ENCODE peak calls at places on chromosomes 4 and X, in ten cellular contexts. U is OCI-LY7, O is lung, G is right atrium auricular region, W is left lung, M is tibial nerve, D is heart left ventricle, N is testis, Y is body of pancreas, A is heart right ventricle. Z is an unnamed sample. For H3K9me3, the result is how much of the 10 kb centered on the place peaks cover.

GRCh38 chr4:137300776-137301175 is 231.5 kb downstream of the PCDH18 start:
- DNase-seq in D (no peak), G (no peak), W (no peak), O (no peak), N (no peak), U (no peak), M (no peak), Y (no peak), A (no peak), Z (no peak)

GRCh38 chr4:118955515-118955914 is 66.9 kb downstream of the SYNPO2 start:
- DNase-seq in W (no peak), D (no peak), M (no peak), A (no peak), G (no peak), Y (no peak), U (no peak), O (no peak), N (no peak), Z (no peak)

GRCh38 chr4:99855677-99856076 is 38.5 kb downstream of the LAMTOR3 start:
- DNase-seq in A (no peak), Y (no peak), G (no peak), W (no peak), D (no peak), O (no peak), N (no peak), U (peak), M (no peak), Z (no peak)

GRCh38 chr4:8606476-8606875 is 13.9 kb downstream of the CPZ start:
- DNase-seq in Y (no peak), G (no peak), D (no peak), A (no peak), W (no peak), M (no peak), O (no peak), N (no peak), U (no peak), Z (no peak)

GRCh38 chrX:69153060-69153730 is 12.1 kb downstream of the PJA1 start:
- DNase-seq in N (peak), U (no peak), W (no peak), M (peak), A (no peak), Y (no peak), D (no peak), O (no peak), G (no peak), Z (no peak)

GRCh38 chr4:1870328-1870577 is 940 bp upstream of the NSD2 start:
- DNase-seq in Y (peak), A (peak), G (peak), M (peak), O (peak), U (peak), D (peak), W (peak), N (peak), Z (peak)

GRCh38 chr4:145155268-145155870 is 25.0 kb downstream of the OTUD4 start:
- DNase-seq in O (no peak), Y (no peak), D (no peak), N (no peak), A (no peak), U (no peak), W (no peak), M (no peak), G (no peak), Z (no peak)

GRCh38 chrX:101764538-101764937 is 104.9 kb upstream of the ARMCX2 start:
- DNase-seq in G (no peak), M (no peak), A (no peak), O (no peak), Y (no peak), N (no peak), D (no peak), U (no peak), W (no peak), Z (no peak)

GRCh38 chr4:52861879-52862604 is at the start of gene RASL11B:
- DNase-seq in D (peak), N (peak), A (peak), G (peak), M (peak), Y (peak), O (peak), U (no peak), W (peak), Z (peak)

GRCh38 chrX:125407314-125407713 is 87.6 kb downstream of the TEX13C start:
- DNase-seq in N (no peak), A (no peak), W (no peak), G (no peak), O (no peak), U (no peak), D (no peak), Y (no peak), M (no peak), Z (no peak)

GRCh38 chr4:177441061-177441802 is 1.0 kb downstream of the AGA start:
- DNase-seq in D (no peak), G (no peak), N (no peak), W (no peak), U (peak), A (no peak), O (no peak), M (no peak), Y (no peak), Z (no peak)
- TF ChIP-seq CTCF in D (no peak), G (no peak), N (no peak), W (no peak), U (peak), A (no peak), O (no peak), M (no peak), Y (no peak), Z (no peak)

GRCh38 chr4:14644568-14645282 is 357.6 kb upstream of the CPEB2 start:
- DNase-seq in M (no peak), O (no peak), W (no peak), N (no peak), G (no peak), A (no peak), U (no peak), D (no peak), Y (peak), Z (no peak)
- H3K9me3 ChIP-seq in M (under half), O (under half), W (under half), N (under half), G (under half), A (under half), U (under half), D (under half), Y (under half), Z (under half)

GRCh38 chr4:24915121-24915922 is 2.5 kb upstream of the CCDC149 start:
- DNase-seq in U (no peak), M (no peak), G (no peak), D (no peak), O (no peak), Y (peak), N (peak), W (no peak), A (no peak), Z (no peak)
- TF ChIP-seq CTCF in U (no peak), M (no peak), G (no peak), D (no peak), O (no peak), Y (no peak), N (no peak), W (no peak), A (no peak), Z (peak)

DNA sequence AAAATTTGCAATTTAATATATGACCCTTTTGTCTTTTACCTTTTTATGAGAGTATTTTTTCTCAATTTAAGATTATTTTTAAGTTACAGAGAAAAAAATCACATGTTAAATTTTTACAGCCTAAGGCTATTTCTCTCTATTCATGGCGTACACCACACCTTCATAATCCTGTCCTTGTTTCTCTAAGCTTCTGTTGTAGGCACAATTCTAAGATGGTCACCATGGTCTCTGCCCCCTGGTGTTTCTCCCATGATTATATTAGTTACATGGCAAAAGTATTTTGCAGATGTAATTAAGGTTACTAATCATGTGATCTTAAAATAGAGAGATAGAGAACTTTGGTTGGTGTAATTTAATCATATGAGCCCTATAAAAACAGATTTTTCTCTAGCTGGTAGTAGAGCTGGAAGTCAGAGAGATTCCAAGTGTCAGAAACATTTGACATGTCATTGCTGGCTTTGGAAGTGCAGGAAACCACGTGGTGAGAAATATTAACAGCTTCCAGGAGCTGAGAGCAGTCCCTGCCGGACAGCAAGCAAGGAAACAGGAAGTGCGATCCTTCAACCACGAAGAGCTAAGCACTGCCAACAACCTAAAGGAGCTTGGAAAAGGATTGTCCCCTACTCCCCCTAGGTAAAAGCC is 89.8 kb downstream of the EIF4E start:
- DNase-seq in W (no peak), U (no peak), A (peak), D (peak), M (no peak), N (no peak), O (no peak), G (no peak), Y (no peak), Z (no peak)
- H3K9me3 ChIP-seq in W (under half), U (under half), A (under half), D (under half), M (under half), N (under half), O (under half), G (under half), Y (under half), Z (under half)

DNA sequence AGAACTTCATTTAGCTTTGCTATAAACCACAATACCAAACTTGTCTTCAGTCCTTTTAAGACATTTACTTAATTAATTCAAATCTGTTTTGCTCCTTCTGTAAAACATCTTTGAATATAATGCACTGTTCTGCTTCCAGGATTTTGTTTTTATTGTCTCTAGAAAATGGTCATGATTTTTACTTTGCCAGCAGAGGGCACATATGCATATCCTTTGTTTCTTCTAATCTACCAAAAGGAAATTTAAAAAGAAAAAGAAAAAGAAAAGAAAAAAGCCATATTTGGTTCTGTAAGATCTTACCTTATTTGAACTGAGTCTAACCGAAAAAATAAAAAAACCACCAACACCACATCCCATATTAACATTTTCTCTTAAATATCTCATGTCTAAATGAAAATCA is 101.9 kb upstream of the CCSER1 start:
- DNase-seq in O (no peak), D (no peak), A (no peak), Y (no peak), U (no peak), N (no peak), G (no peak), W (no peak), M (no peak), Z (no peak)
- TF ChIP-seq CTCF in O (no peak), D (peak), A (no peak), Y (no peak), U (peak), N (peak), G (no peak), W (no peak), M (no peak), Z (peak)